ENCODE peak calls at places on chromosomes 5 and 9, in ten cellular contexts. A is fibroblast of gingiva; X is posterior vena cava; W is naive thymus-derived CD8-positive, alpha-beta T cell; U is left cardiac atrium; E is NCI-H2029 treated with DMSO at 0.1 percent for 48 hours; L is nucleus accumbens; G is EH; Y is IMR-90; P is NCI-H1436 treated with DMSO at 0.1 percent for 48 hours. B is an unnamed sample.

GRCh38 chr5:102600964-102601363 is 102.2 kb upstream of the SLCO6A1 start:
- DNase-seq in A (no peak), G (peak), Y (peak), P (no peak), U (no peak), L (no peak), X (no peak), W (no peak), E (no peak), B (no peak)

GRCh38 chr5:3364433-3364832 is 231.2 kb upstream of the IRX1 start:
- DNase-seq in Y (no peak), A (no peak), E (no peak), W (no peak), P (no peak), X (peak), L (no peak), U (no peak), G (no peak), B (no peak)

GRCh38 chr5:61702784-61703183 is 370.7 kb downstream of the ZSWIM6 start:
- DNase-seq in W (no peak), G (no peak), A (no peak), Y (no peak), X (no peak), P (no peak), U (no peak), E (no peak), L (no peak), B (no peak)

GRCh38 chr5:23440703-23441102 is 66.7 kb upstream of the PRDM9 start:
- DNase-seq in U (no peak), L (no peak), P (no peak), Y (no peak), A (no peak), E (no peak), X (no peak), W (no peak), G (no peak), B (no peak)

GRCh38 chr5:119200795-119201194 is 129.9 kb downstream of the DMXL1 start:
- DNase-seq in G (no peak), P (no peak), W (no peak), L (no peak), A (no peak), U (no peak), E (no peak), X (no peak), Y (no peak), B (no peak)

GRCh38 chr5:80082221-80082620 is 47.1 kb downstream of the THBS4 start:
- DNase-seq in P (no peak), W (no peak), G (no peak), L (no peak), Y (no peak), A (no peak), U (no peak), E (no peak), X (no peak), B (no peak)

GRCh38 chr5:120388016-120388781 is 75.9 kb upstream of the PRR16 start:
- DNase-seq in P (no peak), A (peak), E (no peak), U (no peak), X (no peak), W (no peak), G (peak), L (no peak), Y (peak), B (no peak)

GRCh38 chr5:141186897-141187512 is at the start of gene PCDHB9:
- DNase-seq in Y (peak), G (peak), X (no peak), E (no peak), L (peak), P (no peak), U (no peak), A (no peak), W (peak), B (no peak)

GRCh38 chr5:176501333-176501732 is 35.9 kb downstream of the RNF44 start:
- DNase-seq in A (peak), U (no peak), Y (peak), E (no peak), L (no peak), P (no peak), X (no peak), W (no peak), G (peak), B (no peak)

GRCh38 chr5:4083591-4084337 is 488.1 kb downstream of the IRX1 start:
- DNase-seq in U (no peak), A (no peak), P (no peak), G (no peak), W (no peak), L (no peak), X (no peak), E (no peak), Y (no peak), B (no peak)

GRCh38 chr9:89984214-89984613 is 379.4 kb downstream of the GADD45G start:
- DNase-seq in W (no peak), Y (peak), X (no peak), A (no peak), P (no peak), L (no peak), E (no peak), G (no peak), U (no peak), B (no peak)

GRCh38 chr5:167920589-167920988 is 370.9 kb upstream of the WWC1 start:
- DNase-seq in G (no peak), A (no peak), X (no peak), U (no peak), W (no peak), Y (no peak), P (no peak), E (no peak), L (no peak), B (no peak)

GRCh38 chr5:106862450-106863193 is 808.1 kb downstream of the EFNA5 start:
- DNase-seq in U (no peak), P (no peak), X (no peak), L (no peak), G (peak), A (peak), E (peak), W (no peak), Y (peak), B (no peak)